ENCODE peak calls at places on chromosomes 1 and 21, in five cellular contexts. S, P, M, G and I are unnamed samples.

GRCh38 chr1:151013518-151013917 is 5.3 kb downstream of the PRUNE1 start:
- DNase-seq in S (no peak), P (no peak), M (no peak), G (no peak), I (no peak)

GRCh38 chr1:211532086-211532439 is 40.1 kb upstream of the RD3 start:
- DNase-seq in S (no peak), P (no peak), M (no peak), G (no peak), I (no peak)

GRCh38 chr1:183147735-183148134 is 38.3 kb upstream of the LAMC2 start:
- DNase-seq in S (no peak), P (no peak), M (no peak), G (no peak), I (no peak)

GRCh38 chr1:230270940-230271325 is 155.2 kb downstream of the PGBD5 start:
- DNase-seq in S (peak; percentile 23), P (no peak), M (no peak), G (no peak), I (no peak)

GRCh38 chr1:6037338-6037762 is 8.3 kb upstream of the KCNAB2 start:
- DNase-seq in S (no peak), P (no peak), M (no peak), G (peak; percentile 53), I (peak; percentile 14)

GRCh38 chr1:150997126-150997872 is 9.4 kb downstream of the MINDY1 start:
- DNase-seq in S (no peak), P (no peak), M (no peak), G (no peak), I (no peak)

GRCh38 chr1:53582211-53583020 is 123.2 kb downstream of the DMRTB1 start:
- DNase-seq in S (no peak), P (no peak), M (no peak), G (peak; percentile 53), I (no peak)

GRCh38 chr1:94931254-94931841 is 4.4 kb upstream of the CNN3 start:
- DNase-seq in S (no peak), P (no peak), M (no peak), G (no peak), I (no peak)

GRCh38 chr1:229171934-229172333 is 99.0 kb upstream of the RAB4A start:
- DNase-seq in S (no peak), P (no peak), M (no peak), G (peak; percentile 88), I (no peak)

GRCh38 chr1:111332190-111332589 is 41.5 kb downstream of the CHIA start:
- DNase-seq in S (no peak), P (no peak), M (no peak), G (no peak), I (no peak)

GRCh38 chr1:84975035-84975434 is 21.9 kb downstream of the MCOLN2 start:
- DNase-seq in S (no peak), P (no peak), M (no peak), G (no peak), I (no peak)

GRCh38 chr1:85628791-85629531 is 48.4 kb downstream of the CCN1 start:
- DNase-seq in S (peak; percentile 58), P (no peak), M (no peak), G (peak; percentile 42), I (no peak)

GRCh38 chr1:58597991-58598390 is 20.9 kb upstream of the TACSTD2 start:
- DNase-seq in S (no peak), P (no peak), M (no peak), G (no peak), I (no peak)

GRCh38 chr1:60867782-60868181 is 214.6 kb upstream of the NFIA start:
- DNase-seq in S (no peak), P (no peak), M (no peak), G (no peak), I (no peak)

GRCh38 chr1:51898090-51898734 is 19.7 kb upstream of the NRDC start:
- DNase-seq in S (no peak), P (no peak), M (no peak), G (no peak), I (no peak)

GRCh38 chr21:32061755-32062154 is 188.9 kb downstream of the HUNK start:
- DNase-seq in S (no peak), P (no peak), M (no peak), G (no peak), I (no peak)

GRCh38 chr1:214259353-214259982 is 21.5 kb upstream of the SMYD2 start:
- DNase-seq in S (no peak), P (no peak), M (no peak), G (no peak), I (no peak)

GRCh38 chr1:84540759-84541158 is 33.5 kb downstream of the CTBS start:
- DNase-seq in S (no peak), P (no peak), M (no peak), G (no peak), I (no peak)

GRCh38 chr1:231571904-231572303 is 43.4 kb downstream of the TSNAX start:
- DNase-seq in S (no peak), P (no peak), M (no peak), G (no peak), I (no peak)

GRCh38 chr1:183080406-183080805 is 57.2 kb downstream of the LAMC1 start:
- DNase-seq in S (no peak), P (no peak), M (no peak), G (no peak), I (no peak)

GRCh38 chr1:47901001-47901575 is 96.1 kb downstream of the TRABD2B start:
- DNase-seq in S (no peak), P (no peak), M (no peak), G (no peak), I (no peak)

GRCh38 chr1:182897696-182898095 is 55.3 kb downstream of the SHCBP1L start:
- DNase-seq in S (no peak), P (no peak), M (no peak), G (no peak), I (no peak)

GRCh38 chr1:209625205-209625549 is 27.0 kb downstream of the LAMB3 start:
- DNase-seq in S (peak; percentile 62), P (no peak), M (no peak), G (no peak), I (no peak)

GRCh38 chr1:183096889-183097288 is 73.7 kb downstream of the LAMC1 start:
- DNase-seq in S (no peak), P (no peak), M (no peak), G (no peak), I (no peak)

GRCh38 chr21:42004406-42005199 is 5.6 kb downstream of the ZBTB21 start:
- DNase-seq in S (no peak), P (no peak), M (no peak), G (no peak), I (no peak)

GRCh38 chr1:203207751-203208150 is 21.2 kb upstream of the CHI3L1 start:
- DNase-seq in S (no peak), P (no peak), M (no peak), G (no peak), I (no peak)

GRCh38 chr1:173478099-173478555 is 992 bp downstream of the PRDX6 start:
- DNase-seq in S (peak; percentile 49), P (peak; percentile 27), M (no peak), G (peak; percentile 11), I (no peak)

GRCh38 chr1:218383681-218384080 is 38.5 kb downstream of the TGFB2 start:
- DNase-seq in S (no peak), P (no peak), M (no peak), G (no peak), I (no peak)

GRCh38 chr1:208909011-208909410 is 664.8 kb upstream of the PLXNA2 start:
- DNase-seq in S (no peak), P (no peak), M (no peak), G (no peak), I (no peak)

GRCh38 chr1:232367293-232367692 is 262.6 kb downstream of the SIPA1L2 start:
- DNase-seq in S (no peak), P (no peak), M (no peak), G (no peak), I (no peak)

GRCh38 chr21:34510148-34511142 is 1.6 kb downstream of the KCNE1 start:
- DNase-seq in S (peak; percentile 89), P (peak; percentile 82), M (no peak), G (peak; percentile 52), I (peak; percentile 1)

GRCh38 chr21:27246741-27247140 is 279.9 kb upstream of the ADAMTS5 start:
- DNase-seq in S (no peak), P (no peak), M (no peak), G (no peak), I (no peak)

GRCh38 chr1:161367684-161368398 is at the start of gene CFAP126:
- DNase-seq in S (peak; percentile 58), P (peak; percentile 88), M (no peak), G (peak; percentile 29), I (peak; percentile 79)

GRCh38 chr1:49864597-49864996 is 159.2 kb downstream of the AGBL4 start:
- DNase-seq in S (no peak), P (no peak), M (no peak), G (no peak), I (no peak)

GRCh38 chr1:39348278-39348677 is 143.2 kb upstream of the BMP8A start:
- DNase-seq in S (no peak), P (no peak), M (no peak), G (no peak), I (no peak)

GRCh38 chr21:42039911-42040351 is 29.8 kb upstream of the ZBTB21 start:
- DNase-seq in S (peak; percentile 64), P (no peak), M (no peak), G (no peak), I (no peak)

GRCh38 chr1:89190017-89190416 is 8.7 kb downstream of the GBP4 start:
- DNase-seq in S (no peak), P (no peak), M (no peak), G (no peak), I (no peak)

GRCh38 chr1:94970783-94971182 is 43.9 kb upstream of the CNN3 start:
- DNase-seq in S (no peak), P (peak; percentile 51), M (no peak), G (no peak), I (no peak)

GRCh38 chr1:115669002-115669673 is 27.4 kb downstream of the VANGL1 start:
- DNase-seq in S (no peak), P (no peak), M (no peak), G (no peak), I (no peak)